ENCODE peak calls at places on chromosomes 4 and X, in five cellular contexts. One of them, this sample, is unnamed.
A peak's percentile ranks its signal among the peaks of the same experiment; 100 is the strongest.

GRCh38 chr4:138972956-138973819 is 42.4 kb upstream of the NOCT start:
- DNase-seq in transverse colon: no peak
- DNase-seq in Peyer's patch: no peak
- DNase-seq in A549: no peak
- DNase-seq in right lobe of liver: no peak
- DNase-seq in this sample: no peak

GRCh38 chr4:11261066-11261850 is 167.4 kb downstream of the HS3ST1 start:
- DNase-seq in transverse colon: no peak
- DNase-seq in Peyer's patch: no peak
- DNase-seq in A549: no peak
- DNase-seq in right lobe of liver: no peak
- DNase-seq in this sample: no peak

GRCh38 chr4:42573249-42573648 is 83.7 kb downstream of the ATP8A1 start:
- DNase-seq in transverse colon: no peak
- DNase-seq in Peyer's patch: no peak
- DNase-seq in A549: no peak
- DNase-seq in right lobe of liver: no peak
- DNase-seq in this sample: no peak

GRCh38 chr4:26330946-26331345 is 10.1 kb downstream of the RBPJ start:
- DNase-seq in transverse colon: no peak
- DNase-seq in Peyer's patch: no peak
- DNase-seq in A549: no peak
- DNase-seq in right lobe of liver: no peak
- DNase-seq in this sample: no peak

GRCh38 chr4:98661356-98662054 is 3.1 kb upstream of the TSPAN5 start:
- DNase-seq in transverse colon: no peak
- DNase-seq in Peyer's patch: no peak
- DNase-seq in A549: no peak
- DNase-seq in right lobe of liver: no peak
- DNase-seq in this sample: no peak

GRCh38 chrX:13485167-13485566 is 84.2 kb upstream of the EGFL6 start:
- DNase-seq in transverse colon: peak; percentile 22
- DNase-seq in Peyer's patch: no peak
- DNase-seq in A549: no peak
- DNase-seq in right lobe of liver: no peak
- DNase-seq in this sample: no peak

GRCh38 chrX:72382199-72382590 is 76.5 kb upstream of the CITED1 start:
- DNase-seq in transverse colon: no peak
- DNase-seq in Peyer's patch: no peak
- DNase-seq in A549: no peak
- DNase-seq in right lobe of liver: no peak
- DNase-seq in this sample: peak; percentile 29

GRCh38 chr4:3415471-3416141 is 26.2 kb upstream of the HGFAC start:
- DNase-seq in transverse colon: no peak
- DNase-seq in Peyer's patch: no peak
- DNase-seq in A549: no peak
- DNase-seq in right lobe of liver: peak; percentile 34
- DNase-seq in this sample: peak; percentile 60

GRCh38 chr4:113511944-113512343 is 249.6 kb downstream of the CAMK2D start:
- DNase-seq in transverse colon: no peak
- DNase-seq in Peyer's patch: no peak
- DNase-seq in A549: no peak
- DNase-seq in right lobe of liver: no peak
- DNase-seq in this sample: no peak

GRCh38 chr4:23775694-23776093 is 114.2 kb downstream of the PPARGC1A start:
- DNase-seq in transverse colon: no peak
- DNase-seq in Peyer's patch: no peak
- DNase-seq in A549: no peak
- DNase-seq in right lobe of liver: no peak
- DNase-seq in this sample: no peak

GRCh38 chr4:38570647-38571326 is 93.2 kb upstream of the KLF3 start:
- DNase-seq in transverse colon: peak; percentile 27
- DNase-seq in Peyer's patch: no peak
- DNase-seq in A549: no peak
- DNase-seq in right lobe of liver: no peak
- DNase-seq in this sample: no peak

GRCh38 chr4:40000711-40001110 is 23.0 kb upstream of the PDS5A start:
- DNase-seq in transverse colon: no peak
- DNase-seq in Peyer's patch: no peak
- DNase-seq in A549: no peak
- DNase-seq in right lobe of liver: no peak
- DNase-seq in this sample: no peak

GRCh38 chrX:108701633-108702032 is 34.7 kb downstream of the IRS4 start:
- DNase-seq in transverse colon: no peak
- DNase-seq in Peyer's patch: no peak
- DNase-seq in A549: no peak
- DNase-seq in right lobe of liver: no peak
- DNase-seq in this sample: no peak

GRCh38 chr4:159298502-159298901 is 195.6 kb downstream of the RAPGEF2 start:
- DNase-seq in transverse colon: no peak
- DNase-seq in Peyer's patch: no peak
- DNase-seq in A549: no peak
- DNase-seq in right lobe of liver: no peak
- DNase-seq in this sample: no peak

GRCh38 chrX:128929281-128930057 is 593.8 kb downstream of the SMARCA1 start:
- DNase-seq in transverse colon: peak; percentile 33
- DNase-seq in Peyer's patch: no peak
- DNase-seq in A549: peak; percentile 3
- DNase-seq in right lobe of liver: peak; percentile 61
- DNase-seq in this sample: no peak

GRCh38 chr4:165715989-165716388 is 157.0 kb upstream of the TLL1 start:
- DNase-seq in transverse colon: no peak
- DNase-seq in Peyer's patch: no peak
- DNase-seq in A549: no peak
- DNase-seq in right lobe of liver: no peak
- DNase-seq in this sample: no peak

GRCh38 chr4:149993030-149993429 is 85.2 kb upstream of the DCLK2 start:
- DNase-seq in transverse colon: no peak
- DNase-seq in Peyer's patch: no peak
- DNase-seq in A549: no peak
- DNase-seq in right lobe of liver: no peak
- DNase-seq in this sample: no peak

GRCh38 chr4:82721819-82722423 is 76.7 kb downstream of the SCD5 start:
- DNase-seq in transverse colon: no peak
- DNase-seq in Peyer's patch: no peak
- DNase-seq in A549: peak; percentile 41
- DNase-seq in right lobe of liver: no peak
- DNase-seq in this sample: peak; percentile 35

GRCh38 chr4:31995943-31996901 is 1276.1 kb downstream of the PCDH7 start:
- DNase-seq in transverse colon: no peak
- DNase-seq in Peyer's patch: no peak
- DNase-seq in A549: peak; percentile 69
- DNase-seq in right lobe of liver: no peak
- DNase-seq in this sample: no peak

GRCh38 chrX:50594788-50595187 is 124.2 kb upstream of the DGKK start:
- DNase-seq in transverse colon: no peak
- DNase-seq in Peyer's patch: no peak
- DNase-seq in A549: no peak
- DNase-seq in right lobe of liver: no peak
- DNase-seq in this sample: peak; percentile 22

GRCh38 chrX:45803383-45803921 is 602.8 kb upstream of the DIPK2B start:
- DNase-seq in transverse colon: no peak
- DNase-seq in Peyer's patch: no peak
- DNase-seq in A549: peak; percentile 60
- DNase-seq in right lobe of liver: no peak
- DNase-seq in this sample: no peak

GRCh38 chr4:142817442-142817841 is 28.7 kb downstream of the INPP4B start:
- DNase-seq in transverse colon: no peak
- DNase-seq in Peyer's patch: no peak
- DNase-seq in A549: peak; percentile 17
- DNase-seq in right lobe of liver: no peak
- DNase-seq in this sample: peak; percentile 35

GRCh38 chrX:72394518-72395163 is 88.9 kb upstream of the CITED1 start:
- DNase-seq in transverse colon: no peak
- DNase-seq in Peyer's patch: no peak
- DNase-seq in A549: no peak
- DNase-seq in right lobe of liver: no peak
- DNase-seq in this sample: no peak

GRCh38 chrX:10197597-10198210 is 40.9 kb downstream of the CLCN4 start:
- DNase-seq in transverse colon: no peak
- DNase-seq in Peyer's patch: no peak
- DNase-seq in A549: no peak
- DNase-seq in right lobe of liver: no peak
- DNase-seq in this sample: peak; percentile 49

GRCh38 chr4:41655177-41655576 is 93.3 kb downstream of the PHOX2B start:
- DNase-seq in transverse colon: no peak
- DNase-seq in Peyer's patch: no peak
- DNase-seq in A549: no peak
- DNase-seq in right lobe of liver: no peak
- DNase-seq in this sample: no peak

GRCh38 chr4:136637071-136637777 is 895.1 kb downstream of the PCDH18 start:
- DNase-seq in transverse colon: no peak
- DNase-seq in Peyer's patch: no peak
- DNase-seq in A549: peak; percentile 11
- DNase-seq in right lobe of liver: no peak
- DNase-seq in this sample: no peak

GRCh38 chr4:153485860-153486259 is 19.7 kb downstream of the TMEM131L start:
- DNase-seq in transverse colon: no peak
- DNase-seq in Peyer's patch: no peak
- DNase-seq in A549: no peak
- DNase-seq in right lobe of liver: no peak
- DNase-seq in this sample: no peak
- H3K4me1 ChIP-seq in transverse colon: peaks cover 39% of the 10 kb centered on the region
- H3K4me1 ChIP-seq in Peyer's patch: peaks cover 24% of the 10 kb centered on the region
- H3K4me1 ChIP-seq in A549: peaks cover 23% of the 10 kb centered on the region
- H3K4me1 ChIP-seq in right lobe of liver: peaks cover 7% of the 10 kb centered on the region
- H3K4me1 ChIP-seq in this sample: peaks cover 78% of the 10 kb centered on the region

DNA sequence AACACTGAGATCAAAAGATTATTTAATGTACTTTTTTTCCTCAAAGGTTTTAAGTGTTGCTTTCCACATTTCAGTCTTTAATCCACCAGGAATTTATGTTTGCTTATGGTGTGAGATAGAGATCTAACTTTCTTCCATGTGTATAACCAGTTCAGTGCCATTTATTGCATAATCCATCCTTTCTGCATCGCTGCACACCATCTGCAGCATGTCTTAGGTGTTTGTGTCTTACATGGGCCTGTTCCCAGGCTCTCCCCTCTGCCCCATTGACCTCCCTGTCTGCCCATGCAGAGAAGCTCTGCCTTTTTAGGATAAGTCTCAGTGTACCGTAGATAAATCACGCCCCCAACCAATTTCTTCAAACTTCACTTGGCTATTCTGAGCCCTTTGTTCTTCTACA is 30.3 kb downstream of the NSDHL start:
- DNase-seq in transverse colon: no peak
- DNase-seq in Peyer's patch: no peak
- DNase-seq in A549: no peak
- DNase-seq in right lobe of liver: no peak
- DNase-seq in this sample: no peak
- TF ChIP-seq POLR2A in transverse colon: no peak
- TF ChIP-seq POLR2A in Peyer's patch: no peak
- TF ChIP-seq POLR2A in A549: no peak
- TF ChIP-seq POLR2A in right lobe of liver: no peak
- TF ChIP-seq POLR2A in this sample: no peak

GRCh38 chr4:55078987-55079386 is 46.4 kb downstream of the KDR start:
- DNase-seq in transverse colon: no peak
- DNase-seq in Peyer's patch: no peak
- DNase-seq in A549: no peak
- DNase-seq in right lobe of liver: peak; percentile 47
- DNase-seq in this sample: peak; percentile 78

GRCh38 chr4:55077577-55077976 is 47.8 kb downstream of the KDR start:
- DNase-seq in transverse colon: no peak
- DNase-seq in Peyer's patch: no peak
- DNase-seq in A549: no peak
- DNase-seq in right lobe of liver: no peak
- DNase-seq in this sample: no peak

GRCh38 chr4:55080174-55080865 is 45.1 kb downstream of the KDR start:
- DNase-seq in transverse colon: no peak
- DNase-seq in Peyer's patch: no peak
- DNase-seq in A549: no peak
- DNase-seq in right lobe of liver: no peak
- DNase-seq in this sample: no peak

GRCh38 chr4:55075823-55076418 is 49.5 kb downstream of the KDR start:
- DNase-seq in transverse colon: no peak
- DNase-seq in Peyer's patch: no peak
- DNase-seq in A549: no peak
- DNase-seq in right lobe of liver: no peak
- DNase-seq in this sample: no peak

GRCh38 chr4:55079451-55080173 is 45.8 kb downstream of the KDR start:
- DNase-seq in transverse colon: no peak
- DNase-seq in Peyer's patch: no peak
- DNase-seq in A549: no peak
- DNase-seq in right lobe of liver: no peak
- DNase-seq in this sample: peak; percentile 31
- H3K27ac ChIP-seq in transverse colon: no peak overlapping the region
- H3K27ac ChIP-seq in Peyer's patch: no peak overlapping the region
- H3K27ac ChIP-seq in A549: no peak overlapping the region
- H3K27ac ChIP-seq in right lobe of liver: no peak overlapping the region
- H3K27ac ChIP-seq in this sample: peak overlapping the region; percentile 83

DNA sequence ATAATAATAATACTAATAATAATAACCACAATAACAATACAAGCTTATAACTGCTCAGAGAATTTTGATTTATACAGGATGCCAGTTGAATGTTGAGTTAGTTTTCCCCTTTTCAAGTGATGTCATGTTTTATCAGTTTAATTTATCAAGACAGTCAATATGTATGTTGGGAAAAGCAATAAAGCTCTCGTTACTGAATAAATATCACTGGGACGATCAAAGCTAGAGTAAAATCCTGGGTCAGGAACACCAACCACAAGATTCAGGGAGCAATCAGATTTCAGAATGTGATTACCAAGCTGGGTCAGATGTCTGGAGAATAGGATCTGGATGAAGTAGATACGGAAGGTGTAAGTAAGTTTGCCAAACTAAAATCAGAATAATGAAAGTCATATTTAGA is 179.6 kb downstream of the GRID2 start:
- DNase-seq in transverse colon: no peak
- DNase-seq in Peyer's patch: no peak
- DNase-seq in A549: no peak
- DNase-seq in right lobe of liver: no peak
- DNase-seq in this sample: no peak
- H3K4me1 ChIP-seq in transverse colon: no peaks in the 10 kb centered on the region
- H3K4me1 ChIP-seq in Peyer's patch: no peaks in the 10 kb centered on the region
- H3K4me1 ChIP-seq in A549: no peaks in the 10 kb centered on the region
- H3K4me1 ChIP-seq in right lobe of liver: no peaks in the 10 kb centered on the region
- H3K4me1 ChIP-seq in this sample: no peaks in the 10 kb centered on the region